ENCODE peak calls at places on chromosomes 5 and 9, in seven cellular contexts. Y is K562, A is mesenchymal stem cell, L is GM12878, O is PC-3, N is neural progenitor cell, R is DND-41. H is an unnamed sample. For H3K4me1, the result is how much of the 10 kb centered on the place peaks cover.

GRCh38 chr5:158563774-158564390 is 535.8 kb downstream of the EBF1 start:
- DNase-seq in Y (no peak), A (no peak), L (no peak), O (no peak), N (no peak), R (no peak), H (no peak)

GRCh38 chr9:99056876-99057664 is 47.8 kb upstream of the TGFBR1 start:
- DNase-seq in Y (no peak), A (peak), L (no peak), O (peak), N (no peak), R (no peak), H (no peak)

GRCh38 chr5:147169399-147169798 is 65.4 kb upstream of the STK32A start:
- DNase-seq in Y (no peak), A (peak), L (no peak), O (no peak), N (no peak), R (no peak), H (no peak)

GRCh38 chr5:96968074-96968473 is 32.2 kb downstream of the LNPEP start:
- DNase-seq in Y (no peak), A (peak), L (no peak), O (peak), N (no peak), R (no peak), H (no peak)

GRCh38 chr5:90293931-90294330 is 115.6 kb downstream of the CETN3 start:
- DNase-seq in Y (no peak), A (peak), L (no peak), O (peak), N (no peak), R (no peak), H (peak)

GRCh38 chr5:146947181-146947941 is 68.8 kb upstream of the PPP2R2B start:
- DNase-seq in Y (peak), A (peak), L (no peak), O (peak), N (peak), R (peak), H (peak)

GRCh38 chr5:42074353-42074752 is 149.3 kb downstream of the FBXO4 start:
- DNase-seq in Y (no peak), A (no peak), L (no peak), O (peak), N (no peak), R (no peak), H (no peak)

GRCh38 chr9:73565026-73565425 is 413.4 kb downstream of the ANXA1 start:
- DNase-seq in Y (no peak), A (no peak), L (no peak), O (no peak), N (no peak), R (no peak), H (no peak)

GRCh38 chr5:123881791-123882244 is 369.8 kb downstream of the CSNK1G3 start:
- DNase-seq in Y (no peak), A (peak), L (no peak), O (no peak), N (no peak), R (no peak), H (no peak)

GRCh38 chr5:149298857-149299404 is 27.3 kb downstream of the AFAP1L1 start:
- DNase-seq in Y (no peak), A (no peak), L (no peak), O (no peak), N (no peak), R (no peak), H (no peak)

GRCh38 chr9:112271466-112272098 is 61.8 kb downstream of the PTBP3 start:
- DNase-seq in Y (no peak), A (no peak), L (no peak), O (peak), N (no peak), R (no peak), H (no peak)

GRCh38 chr9:117704024-117704575 is at the start of gene TLR4:
- DNase-seq in Y (no peak), A (peak), L (peak), O (peak), N (peak), R (no peak), H (peak)

GRCh38 chr5:5473224-5473623 is 50.7 kb downstream of the ICE1 start:
- DNase-seq in Y (no peak), A (peak), L (no peak), O (peak), N (no peak), R (no peak), H (no peak)

GRCh38 chr5:7828269-7828668 is 22.7 kb downstream of the CFAP90 start:
- DNase-seq in Y (no peak), A (no peak), L (no peak), O (no peak), N (no peak), R (no peak), H (no peak)

GRCh38 chr5:98840946-98841345 is 67.5 kb downstream of the RGMB start:
- DNase-seq in Y (no peak), A (no peak), L (no peak), O (no peak), N (no peak), R (no peak), H (no peak)

GRCh38 chr9:113583511-113584470 is 120.3 kb downstream of the RGS3 start:
- DNase-seq in Y (no peak), A (no peak), L (no peak), O (no peak), N (no peak), R (no peak), H (no peak)

GRCh38 chr9:130284690-130285089 is 19.1 kb downstream of the HMCN2 start:
- DNase-seq in Y (no peak), A (no peak), L (no peak), O (no peak), N (no peak), R (no peak), H (no peak)

GRCh38 chr5:41870621-41871048 is 410 bp upstream of the OXCT1 start:
- DNase-seq in Y (no peak), A (no peak), L (no peak), O (no peak), N (no peak), R (no peak), H (no peak)

GRCh38 chr5:173246135-173246495 is 11.1 kb upstream of the NKX2-5 start:
- DNase-seq in Y (no peak), A (no peak), L (no peak), O (no peak), N (no peak), R (no peak), H (peak)

GRCh38 chr9:108865037-108865436 is 3.0 kb downstream of the ACTL7A start:
- DNase-seq in Y (no peak), A (no peak), L (no peak), O (no peak), N (no peak), R (no peak), H (no peak)

GRCh38 chr5:28810751-28811136 is 1772.4 kb upstream of the CDH9 start:
- DNase-seq in Y (peak), A (no peak), L (no peak), O (peak), N (no peak), R (no peak), H (no peak)

GRCh38 chr9:125238127-125238914 is 2.8 kb downstream of the HSPA5 start:
- DNase-seq in Y (no peak), A (no peak), L (no peak), O (no peak), N (no peak), R (no peak), H (no peak)
- H3K4me1 ChIP-seq in Y (under half), A (under half), L (under half), O (under half), N (under half), R (under half), H (under half)

DNA sequence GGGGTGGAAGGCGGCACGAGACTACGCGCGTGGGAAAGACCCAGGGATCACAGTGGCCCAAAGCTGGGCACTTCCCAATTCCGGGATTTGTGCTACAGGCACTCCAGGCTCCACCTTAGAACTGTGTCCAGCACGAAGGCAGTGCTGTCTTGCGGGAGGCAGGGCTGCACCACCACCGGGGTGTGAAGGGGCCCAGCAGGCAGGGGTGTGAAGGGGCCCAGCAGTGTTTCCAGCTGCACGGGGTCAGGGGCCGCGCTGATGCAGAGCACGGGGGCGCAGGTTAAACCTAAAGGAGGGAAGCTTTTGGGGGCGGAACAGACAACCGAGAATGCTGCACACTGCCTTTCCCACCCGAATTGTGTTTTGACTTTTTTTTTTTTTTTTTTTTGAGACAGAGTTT is 1.1 kb upstream of the PDCD6 start:
- DNase-seq in Y (no peak), A (no peak), L (no peak), O (no peak), N (peak), R (no peak), H (peak)
- H3K9ac ChIP-seq in Y (peak), A (peak), L (peak), O (no peak), N (no peak), R (peak), H (no peak)

GRCh38 chr5:171579849-171580505 is 160.5 kb downstream of the FGF18 start:
- DNase-seq in Y (no peak), A (no peak), L (no peak), O (no peak), N (no peak), R (no peak), H (no peak)
- H3K27ac ChIP-seq in Y (no peak), A (no peak), L (no peak), O (no peak), N (no peak), R (no peak), H (no peak)

DNA sequence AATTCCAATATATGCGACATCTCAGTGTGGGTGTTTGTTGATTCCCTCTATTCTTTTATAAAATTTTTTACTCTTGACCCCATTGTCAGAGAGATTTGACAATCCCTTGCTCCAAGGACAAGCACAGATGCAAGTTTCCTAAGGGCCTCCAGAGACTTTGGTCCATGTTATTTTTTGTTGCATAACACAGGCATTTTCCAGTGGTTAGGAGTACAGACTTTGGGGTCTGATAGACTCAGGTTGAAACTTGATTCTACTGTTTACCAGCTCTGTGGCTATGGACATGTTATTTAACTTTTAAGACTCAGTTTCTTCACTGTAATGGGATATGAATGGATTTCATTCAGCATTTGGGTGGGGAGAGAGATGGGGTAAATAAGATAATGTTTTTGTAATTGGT is 361.3 kb downstream of the ENC1 start:
- DNase-seq in Y (no peak), A (no peak), L (no peak), O (no peak), N (no peak), R (no peak), H (no peak)
- H3K4me1 ChIP-seq in Y (under half), A (under half), L (under half), O (under half), N (under half), R (under half), H (under half)

GRCh38 chr5:111752426-111752965 is 4.5 kb downstream of the NREP start:
- DNase-seq in Y (no peak), A (no peak), L (no peak), O (no peak), N (no peak), R (no peak), H (no peak)
- H3K9ac ChIP-seq in Y (no peak), A (no peak), L (no peak), O (no peak), N (no peak), R (no peak), H (no peak)

DNA sequence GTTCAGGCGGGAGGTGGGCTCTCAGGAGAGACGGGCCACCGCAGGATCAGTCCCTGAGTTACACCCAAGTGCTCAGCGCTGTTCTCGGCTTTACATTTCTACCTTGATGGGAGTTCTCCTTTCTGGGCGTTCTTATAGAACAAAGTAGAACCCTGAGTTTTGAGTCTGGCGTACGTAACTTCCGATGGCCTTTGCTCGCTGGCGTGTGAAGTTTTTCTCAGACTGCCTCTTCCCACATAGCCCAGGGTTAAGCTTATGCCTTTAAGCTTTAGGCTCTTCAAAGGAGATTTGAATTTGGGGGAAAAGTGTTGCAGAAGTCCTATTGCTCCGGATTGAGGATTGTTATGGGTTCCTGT is 13.7 kb upstream of the FBP2 start:
- DNase-seq in Y (no peak), A (no peak), L (no peak), O (no peak), N (no peak), R (no peak), H (no peak)
- H3K27ac ChIP-seq in Y (no peak), A (no peak), L (no peak), O (no peak), N (no peak), R (no peak), H (no peak)

GRCh38 chr9:93471135-93471534 is 17.8 kb upstream of the FAM120AOS start:
- DNase-seq in Y (no peak), A (no peak), L (no peak), O (no peak), N (no peak), R (no peak), H (no peak)

GRCh38 chr9:93467462-93467861 is 14.1 kb upstream of the FAM120AOS start:
- DNase-seq in Y (no peak), A (no peak), L (no peak), O (no peak), N (no peak), R (no peak), H (no peak)

GRCh38 chr9:93470391-93470790 is 17.0 kb upstream of the FAM120AOS start:
- DNase-seq in Y (no peak), A (no peak), L (no peak), O (no peak), N (no peak), R (no peak), H (no peak)

GRCh38 chr9:93467062-93467416 is 13.7 kb upstream of the FAM120AOS start:
- DNase-seq in Y (peak), A (no peak), L (no peak), O (peak), N (no peak), R (no peak), H (no peak)

DNA sequence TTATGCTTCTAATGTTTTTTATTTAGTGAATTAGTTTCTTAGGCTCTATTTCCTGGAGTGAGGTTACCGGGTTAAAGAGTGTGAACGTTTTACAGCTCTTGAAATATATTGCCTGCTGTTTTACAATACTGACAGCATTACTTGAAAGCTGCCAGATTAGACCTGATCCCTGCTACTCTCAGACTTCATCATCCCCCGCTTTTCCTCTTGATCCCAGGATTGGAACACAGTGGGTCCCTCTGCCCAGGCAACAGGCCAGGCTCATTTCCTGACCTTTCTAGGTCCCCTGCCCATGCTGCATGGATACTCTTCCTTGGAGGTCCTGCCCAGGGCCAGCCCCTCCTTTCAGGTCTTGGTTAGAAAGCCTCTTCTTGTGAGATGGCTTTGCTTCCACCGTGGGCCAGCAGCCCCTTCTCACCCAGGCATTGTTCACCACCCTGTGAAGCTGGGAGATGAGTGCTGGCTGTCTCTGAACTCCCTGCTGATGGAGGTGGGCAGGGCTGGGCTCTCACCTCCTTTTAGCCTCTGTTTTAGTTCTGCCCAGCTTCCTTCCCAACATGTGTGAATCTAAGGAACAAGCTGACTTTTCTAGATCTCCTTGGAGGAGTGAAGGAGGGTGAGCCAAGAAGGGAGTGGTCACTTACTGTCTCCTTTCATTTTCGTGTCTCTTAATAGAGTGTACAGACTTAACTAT is 15.5 kb upstream of the FAM120AOS start:
- DNase-seq in Y (no peak), A (peak), L (no peak), O (no peak), N (peak), R (no peak), H (peak)
- H3K4me1 ChIP-seq in Y (under half), A (under half), L (under half), O (under half), N (under half), R (under half), H (under half)

DNA sequence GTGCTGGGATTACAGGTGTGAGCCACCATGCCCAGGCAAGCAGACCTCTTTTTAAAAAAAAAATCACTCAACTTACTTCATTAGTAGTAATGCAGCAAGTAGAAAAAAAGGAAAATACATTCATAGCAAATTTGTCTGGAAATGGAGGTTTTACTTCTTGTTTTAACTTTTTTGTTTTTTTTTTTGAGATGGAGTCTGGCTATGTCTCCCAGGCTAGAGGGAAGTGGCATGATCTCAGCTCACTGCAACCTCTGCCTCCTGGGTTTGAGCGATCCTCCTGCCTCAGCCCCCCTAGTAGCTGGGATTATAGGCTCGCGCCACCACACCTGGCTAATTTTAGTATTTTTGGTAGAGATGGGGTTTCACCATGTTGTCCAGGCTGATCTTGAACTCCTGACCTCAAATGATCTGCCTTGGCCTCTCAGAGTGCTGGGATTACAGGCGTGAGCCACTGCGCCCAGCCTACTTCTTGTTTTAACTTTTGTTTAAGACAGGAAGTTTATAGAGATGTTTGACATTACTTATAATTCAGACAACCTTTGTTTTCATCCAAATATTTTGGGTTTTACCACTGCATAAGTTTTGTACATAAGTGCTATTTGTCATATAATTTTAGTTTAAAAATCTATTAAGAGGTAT is 26.5 kb downstream of the UBE2R2 start:
- DNase-seq in Y (no peak), A (no peak), L (no peak), O (no peak), N (no peak), R (no peak), H (no peak)
- H3K9ac ChIP-seq in Y (no peak), A (no peak), L (no peak), O (no peak), N (no peak), R (no peak), H (no peak)

GRCh38 chr5:64201986-64202385 is 36.3 kb downstream of the RNF180 start:
- DNase-seq in Y (no peak), A (no peak), L (no peak), O (no peak), N (no peak), R (no peak), H (no peak)
- H3K27ac ChIP-seq in Y (no peak), A (no peak), L (no peak), O (no peak), N (no peak), R (no peak), H (no peak)

GRCh38 chr9:133577463-133578112 is 31.6 kb downstream of the FAM163B start:
- DNase-seq in Y (no peak), A (no peak), L (no peak), O (no peak), N (no peak), R (no peak), H (no peak)
- H3K4me1 ChIP-seq in Y (under half), A (under half), L (under half), O (under half), N (under half), R (under half), H (under half)